ENCODE peak calls at places on chromosomes 2 and 18, in ten cellular contexts. F, I, A, B, P, R, N, W, E and X are unnamed samples.

GRCh38 chr2:176131617-176132396 is 2.3 kb downstream of the HOXD8 start:
- DNase-seq in B (no peak), W (no peak), A (no peak), F (no peak), E (no peak), R (no peak), I (no peak), P (no peak), N (no peak), X (no peak)

GRCh38 chr18:58093311-58093790 is 49.3 kb downstream of the NEDD4L start:
- DNase-seq in B (no peak), W (peak; percentile 41), I (no peak), F (no peak), R (no peak), N (no peak), P (no peak), E (no peak), A (no peak), X (no peak)

GRCh38 chr2:47223980-47224379 is 68.9 kb upstream of the STPG4 start:
- DNase-seq in B (no peak), R (no peak), A (no peak), W (no peak), E (no peak), P (no peak), N (no peak), I (no peak), F (no peak), X (no peak)

GRCh38 chr18:6543330-6543908 is 128.7 kb upstream of the L3MBTL4 start:
- DNase-seq in A (no peak), N (no peak), F (no peak), P (no peak), E (no peak), R (no peak), I (no peak), W (peak; percentile 64), B (no peak), X (peak; percentile 22)

GRCh38 chr2:180622122-180622918 is 358.1 kb upstream of the UBE2E3 start:
- DNase-seq in I (no peak), E (no peak), A (no peak), F (no peak), N (no peak), P (no peak), W (no peak), R (no peak), B (no peak), X (no peak)

GRCh38 chr2:27123302-27124150 is at the start of gene ABHD1:
- DNase-seq in W (peak; percentile 69), P (no peak), R (peak; percentile 77), N (peak; percentile 82), F (peak; percentile 63), A (peak; percentile 74), I (peak; percentile 65), E (no peak), B (peak; percentile 80), X (peak; percentile 94)

GRCh38 chr18:48074929-48075706 is 144.7 kb upstream of the SMAD2 start:
- DNase-seq in F (no peak), W (no peak), E (no peak), N (no peak), P (no peak), R (no peak), B (no peak), A (no peak), I (no peak), X (no peak)

GRCh38 chr2:98869868-98870267 is 66.2 kb downstream of the CRACDL start:
- DNase-seq in F (no peak), A (no peak), E (no peak), W (no peak), I (no peak), N (peak; percentile 88), P (no peak), B (no peak), R (peak; percentile 78), X (no peak)

GRCh38 chr18:56270851-56271250 is 367.5 kb downstream of the TXNL1 start:
- DNase-seq in I (no peak), A (no peak), R (no peak), F (no peak), N (no peak), E (no peak), W (no peak), P (no peak), B (no peak), X (no peak)

GRCh38 chr2:233758849-233759248 is 1.2 kb upstream of the UGT1A1 start:
- DNase-seq in P (no peak), F (no peak), E (no peak), A (no peak), R (no peak), N (no peak), I (no peak), B (no peak), W (no peak), X (no peak)

GRCh38 chr2:191894681-191895147 is 47.8 kb upstream of the CAVIN2 start:
- DNase-seq in A (no peak), N (no peak), P (no peak), B (no peak), I (no peak), F (no peak), R (no peak), W (no peak), E (no peak), X (no peak)

GRCh38 chr18:78974115-78974740 is 5.4 kb upstream of the SALL3 start:
- DNase-seq in P (no peak), F (no peak), R (no peak), I (no peak), A (no peak), N (no peak), W (peak; percentile 63), B (no peak), E (no peak), X (peak; percentile 91)

GRCh38 chr18:78973357-78974083 is 6.1 kb upstream of the SALL3 start:
- DNase-seq in E (no peak), N (no peak), I (no peak), W (no peak), B (no peak), A (no peak), R (no peak), P (no peak), F (no peak), X (peak; percentile 78)

GRCh38 chr18:78972385-78972918 is 7.2 kb upstream of the SALL3 start:
- DNase-seq in E (no peak), B (no peak), A (no peak), F (no peak), I (no peak), N (no peak), P (no peak), W (no peak), R (no peak), X (peak; percentile 64)

GRCh38 chr18:78971511-78972245 is 7.9 kb upstream of the SALL3 start:
- DNase-seq in W (no peak), N (no peak), P (no peak), R (no peak), E (no peak), B (no peak), F (no peak), A (no peak), I (no peak), X (no peak)

DNA sequence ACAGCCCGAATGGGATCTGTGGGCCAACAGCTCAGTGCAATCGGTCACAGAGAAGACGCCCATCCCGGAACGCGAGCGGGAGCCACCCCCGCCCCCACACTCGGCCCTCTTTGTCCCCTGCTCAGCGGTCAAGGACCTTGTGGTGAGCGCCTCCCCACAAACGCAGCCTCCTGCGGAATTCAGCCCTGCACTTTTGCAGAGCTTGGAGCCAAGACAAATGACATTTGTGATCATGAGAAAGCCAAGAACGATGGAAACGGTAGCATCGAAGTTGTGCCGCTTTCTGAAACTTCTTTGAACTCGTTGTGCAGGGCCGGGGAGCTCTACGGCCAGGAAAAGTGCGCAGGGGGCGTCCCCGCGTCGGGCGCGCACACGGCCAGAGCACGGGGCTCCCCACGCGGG is 6.7 kb upstream of the SALL3 start:
- DNase-seq in F (no peak), R (no peak), W (peak; percentile 40), B (no peak), I (no peak), A (no peak), E (no peak), P (no peak), N (no peak), X (peak; percentile 75)
- H3K4me3 ChIP-seq in F (no peak overlapping the region), R (no peak overlapping the region), W (peak overlapping the region; percentile 55), B (peak overlapping the region; percentile 43), I (no peak overlapping the region), A (no peak overlapping the region), E (no peak overlapping the region), P (peak overlapping the region; percentile 51), N (no peak overlapping the region), X (peak overlapping the region; percentile 51)

GRCh38 chr2:217617496-217618085 is 385.2 kb downstream of the TNS1 start:
- DNase-seq in P (no peak), R (no peak), W (peak; percentile 19), B (no peak), A (no peak), F (no peak), I (no peak), E (no peak), N (no peak), X (peak; percentile 17)
- H3K27me3 ChIP-seq in P (no peaks in the 10 kb centered on the region), R (no peaks in the 10 kb centered on the region), W (no peaks in the 10 kb centered on the region), B (no peaks in the 10 kb centered on the region), A (no peaks in the 10 kb centered on the region), F (no peaks in the 10 kb centered on the region), I (no peaks in the 10 kb centered on the region), E (no peaks in the 10 kb centered on the region), N (no peaks in the 10 kb centered on the region), X (no peaks in the 10 kb centered on the region)

GRCh38 chr18:8561123-8561905 is 47.9 kb upstream of the RAB12 start:
- DNase-seq in A (no peak), W (no peak), R (no peak), F (no peak), N (no peak), I (no peak), P (no peak), B (peak; percentile 76), E (no peak), X (no peak)

GRCh38 chr18:8562914-8563313 is 46.3 kb upstream of the RAB12 start:
- DNase-seq in F (no peak), A (no peak), P (no peak), W (no peak), E (no peak), N (no peak), I (no peak), R (no peak), B (peak; percentile 54), X (no peak)

GRCh38 chr18:8556424-8556823 is 52.8 kb upstream of the RAB12 start:
- DNase-seq in B (no peak), F (no peak), N (no peak), W (no peak), P (no peak), A (no peak), I (no peak), R (no peak), E (no peak), X (no peak)

GRCh38 chr18:8562065-8562464 is 47.2 kb upstream of the RAB12 start:
- DNase-seq in F (no peak), W (no peak), R (no peak), P (no peak), E (no peak), B (no peak), N (no peak), A (no peak), I (no peak), X (no peak)

GRCh38 chr18:8559612-8560011 is 49.6 kb upstream of the RAB12 start:
- DNase-seq in A (no peak), I (no peak), B (no peak), F (no peak), E (no peak), P (no peak), R (no peak), W (no peak), N (no peak), X (no peak)
- H3K4me3 ChIP-seq in A (no peak overlapping the region), I (no peak overlapping the region), B (no peak overlapping the region), F (no peak overlapping the region), E (no peak overlapping the region), P (no peak overlapping the region), R (no peak overlapping the region), W (no peak overlapping the region), N (no peak overlapping the region), X (no peak overlapping the region)

GRCh38 chr2:35614640-35615039 is 740.9 kb upstream of the CRIM1 start:
- DNase-seq in N (no peak), B (no peak), P (no peak), A (no peak), W (no peak), I (no peak), R (no peak), E (no peak), F (no peak), X (no peak)
- H3K27me3 ChIP-seq in N (no peaks in the 10 kb centered on the region), B (no peaks in the 10 kb centered on the region), P (no peaks in the 10 kb centered on the region), A (no peaks in the 10 kb centered on the region), W (no peaks in the 10 kb centered on the region), I (no peaks in the 10 kb centered on the region), R (no peaks in the 10 kb centered on the region), E (no peaks in the 10 kb centered on the region), F (no peaks in the 10 kb centered on the region), X (no peaks in the 10 kb centered on the region)